ENCODE peak calls at places on chromosome 22, in five cellular contexts. E is RKO; G is CD4-positive, alpha-beta memory T cell; S is NCI-H345; K is CD8-positive, alpha-beta T cell. W is an unnamed sample.
A peak's percentile ranks its signal among the peaks of the same experiment; 100 is the strongest.

GRCh38 chr22:24978308-24978707 is 25.8 kb downstream of the KIAA1671 start:
- DNase-seq in S (no peak), E (no peak), G (no peak), K (no peak), W (no peak)

GRCh38 chr22:26648011-26648497 is 9.3 kb upstream of the MIAT start:
- DNase-seq in K (peak; percentile 59), S (peak; percentile 97), G (no peak), E (no peak), W (peak; percentile 28)

GRCh38 chr22:35894937-35895708 is 133.5 kb downstream of the RBFOX2 start:
- DNase-seq in K (no peak), G (no peak), E (no peak), S (peak; percentile 21), W (no peak)

GRCh38 chr22:25137577-25138525 is 61.8 kb upstream of the CRYBB3 start:
- DNase-seq in S (no peak), E (no peak), K (no peak), G (no peak), W (no peak)

GRCh38 chr22:31148953-31149627 is 8.8 kb upstream of the PLA2G3 start:
- DNase-seq in S (peak; percentile 48), E (peak; percentile 81), K (no peak), G (no peak), W (peak; percentile 30)

GRCh38 chr22:25364281-25364680 is 144.8 kb downstream of the CRYBB2 start:
- DNase-seq in S (no peak), G (no peak), K (no peak), E (no peak), W (no peak)

GRCh38 chr22:24483966-24484545 is 11.1 kb upstream of the UPB1 start:
- DNase-seq in S (no peak), E (no peak), K (no peak), G (no peak), W (no peak)

GRCh38 chr22:40006641-40007040 is 11.9 kb downstream of the FAM83F start:
- DNase-seq in K (no peak), G (no peak), S (no peak), E (no peak), W (no peak)

GRCh38 chr22:40007826-40008710 is 13.3 kb downstream of the FAM83F start:
- DNase-seq in G (no peak), K (no peak), S (no peak), E (no peak), W (no peak)

GRCh38 chr22:20585640-20586402 is 78.4 kb downstream of the MED15 start:
- DNase-seq in K (no peak), G (no peak), E (no peak), S (no peak), W (no peak)

GRCh38 chr22:22763512-22763911 is 119.1 kb downstream of the GGTLC2 start:
- DNase-seq in S (no peak), E (no peak), G (no peak), K (no peak), W (no peak)

GRCh38 chr22:23778576-23778900 is 5.9 kb downstream of the MMP11 start:
- DNase-seq in K (no peak), G (no peak), E (no peak), S (no peak), W (no peak)

GRCh38 chr22:39663751-39664150 is 93.2 kb downstream of the CACNA1I start:
- DNase-seq in K (no peak), S (no peak), G (no peak), E (no peak), W (no peak)

GRCh38 chr22:33593818-33594217 is 326.5 kb downstream of the LARGE1 start:
- DNase-seq in S (no peak), G (no peak), E (no peak), K (no peak), W (no peak)